ENCODE peak calls at places on chromosome 3, in five cellular contexts. One of them, this sample, is unnamed.

GRCh38 chr3:101229681-101230080 is 90.7 kb downstream of the IMPG2 start:
- DNase-seq in body of pancreas: no peak
- DNase-seq in ovary: no peak
- DNase-seq in tibial nerve: no peak
- DNase-seq in heart left ventricle: no peak
- DNase-seq in this sample: no peak

GRCh38 chr3:47443611-47443995 is 32.1 kb downstream of the SCAP start:
- DNase-seq in body of pancreas: peak
- DNase-seq in heart left ventricle: no peak
- DNase-seq in ovary: no peak
- DNase-seq in tibial nerve: no peak
- DNase-seq in this sample: no peak

GRCh38 chr3:101995371-101996046 is 146.2 kb downstream of the NFKBIZ start:
- DNase-seq in heart left ventricle: no peak
- DNase-seq in ovary: no peak
- DNase-seq in body of pancreas: no peak
- DNase-seq in tibial nerve: no peak
- DNase-seq in this sample: no peak

GRCh38 chr3:70064194-70064787 is 64.8 kb downstream of the SAMMSON start:
- DNase-seq in body of pancreas: peak
- DNase-seq in heart left ventricle: no peak
- DNase-seq in ovary: no peak
- DNase-seq in tibial nerve: no peak
- DNase-seq in this sample: no peak

GRCh38 chr3:66033241-66034138 is 5.2 kb downstream of the MAGI1 start:
- DNase-seq in tibial nerve: no peak
- DNase-seq in heart left ventricle: no peak
- DNase-seq in ovary: no peak
- DNase-seq in body of pancreas: no peak
- DNase-seq in this sample: no peak

GRCh38 chr3:156256256-156256655 is 135.9 kb downstream of the KCNAB1 start:
- DNase-seq in body of pancreas: no peak
- DNase-seq in heart left ventricle: no peak
- DNase-seq in tibial nerve: no peak
- DNase-seq in ovary: no peak
- DNase-seq in this sample: no peak

GRCh38 chr3:10284496-10284895 is 8.3 kb downstream of the GHRL start:
- DNase-seq in tibial nerve: no peak
- DNase-seq in heart left ventricle: no peak
- DNase-seq in ovary: no peak
- DNase-seq in body of pancreas: no peak
- DNase-seq in this sample: no peak

GRCh38 chr3:74561881-74562280 is 52.6 kb downstream of the CNTN3 start:
- DNase-seq in ovary: no peak
- DNase-seq in heart left ventricle: no peak
- DNase-seq in tibial nerve: no peak
- DNase-seq in body of pancreas: no peak
- DNase-seq in this sample: no peak

GRCh38 chr3:59957150-59957549 is 907.3 kb upstream of the CFAP20DC start:
- DNase-seq in body of pancreas: no peak
- DNase-seq in tibial nerve: no peak
- DNase-seq in heart left ventricle: no peak
- DNase-seq in ovary: no peak
- DNase-seq in this sample: no peak

GRCh38 chr3:83567935-83568334 is 1390.9 kb upstream of the CADM2 start:
- DNase-seq in heart left ventricle: no peak
- DNase-seq in tibial nerve: no peak
- DNase-seq in ovary: no peak
- DNase-seq in body of pancreas: no peak
- DNase-seq in this sample: no peak

GRCh38 chr3:73141531-73141930 is 80.1 kb downstream of the EBLN2 start:
- DNase-seq in heart left ventricle: no peak
- DNase-seq in body of pancreas: peak
- DNase-seq in tibial nerve: peak
- DNase-seq in ovary: no peak
- DNase-seq in this sample: no peak

GRCh38 chr3:192372627-192373026 is 354.7 kb downstream of the FGF12 start:
- DNase-seq in tibial nerve: no peak
- DNase-seq in body of pancreas: no peak
- DNase-seq in heart left ventricle: no peak
- DNase-seq in ovary: no peak
- DNase-seq in this sample: no peak

GRCh38 chr3:197809356-197810020 is 18.4 kb downstream of the LRCH3 start:
- DNase-seq in tibial nerve: no peak
- DNase-seq in body of pancreas: no peak
- DNase-seq in heart left ventricle: no peak
- DNase-seq in ovary: no peak
- DNase-seq in this sample: no peak

GRCh38 chr3:169771651-169772529 is 1.3 kb upstream of the MYNN start:
- DNase-seq in ovary: peak
- DNase-seq in tibial nerve: peak
- DNase-seq in heart left ventricle: no peak
- DNase-seq in body of pancreas: peak
- DNase-seq in this sample: peak

GRCh38 chr3:56700136-56700535 is 17.1 kb upstream of the TASOR start:
- DNase-seq in body of pancreas: no peak
- DNase-seq in heart left ventricle: no peak
- DNase-seq in tibial nerve: no peak
- DNase-seq in ovary: no peak
- DNase-seq in this sample: no peak

GRCh38 chr3:37492977-37493471 is 318.6 kb upstream of the LRRFIP2 start:
- DNase-seq in heart left ventricle: no peak
- DNase-seq in body of pancreas: no peak
- DNase-seq in tibial nerve: no peak
- DNase-seq in ovary: no peak
- DNase-seq in this sample: no peak

GRCh38 chr3:4983739-4984510 is 4.7 kb downstream of the BHLHE40 start:
- DNase-seq in tibial nerve: no peak
- DNase-seq in heart left ventricle: no peak
- DNase-seq in body of pancreas: peak
- DNase-seq in ovary: no peak
- DNase-seq in this sample: no peak
- TF ChIP-seq POLR2A in tibial nerve: no peak
- TF ChIP-seq POLR2A in heart left ventricle: no peak
- TF ChIP-seq POLR2A in body of pancreas: peak
- TF ChIP-seq POLR2A in ovary: no peak
- TF ChIP-seq POLR2A in this sample: no peak

DNA sequence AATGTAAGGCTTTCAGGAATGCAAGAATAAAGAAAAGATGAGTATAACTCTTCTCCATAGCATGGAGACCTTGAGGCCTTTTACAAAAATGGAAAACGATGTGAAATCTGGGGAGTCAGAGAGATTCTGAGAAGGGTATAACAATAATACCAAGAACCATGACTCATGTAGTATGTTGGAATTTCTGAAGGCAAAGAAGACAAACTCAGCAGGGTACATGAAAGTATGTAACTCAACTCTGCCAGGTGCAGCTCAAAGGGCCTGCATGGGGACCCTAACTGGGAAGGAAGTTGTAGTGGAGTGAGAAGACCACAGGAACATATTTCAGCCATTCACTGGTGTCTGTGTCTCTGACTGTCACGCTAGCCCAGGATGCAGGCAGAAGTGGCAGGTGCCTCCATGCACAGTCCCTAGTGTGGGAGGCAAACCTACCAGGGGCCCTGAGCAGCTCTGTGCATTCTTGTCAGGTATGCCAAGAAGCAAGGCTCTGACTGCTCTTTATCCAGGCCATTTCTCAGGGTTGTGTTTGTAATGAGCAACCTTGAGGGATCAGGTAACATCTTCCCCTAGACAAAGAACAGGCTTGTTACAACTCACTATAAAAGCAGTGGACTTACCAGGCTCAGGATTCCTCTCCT is 57.2 kb downstream of the GPR156 start:
- DNase-seq in body of pancreas: no peak
- DNase-seq in heart left ventricle: no peak
- DNase-seq in tibial nerve: no peak
- DNase-seq in ovary: no peak
- DNase-seq in this sample: no peak
- TF ChIP-seq POLR2A in body of pancreas: no peak
- TF ChIP-seq POLR2A in heart left ventricle: no peak
- TF ChIP-seq POLR2A in tibial nerve: no peak
- TF ChIP-seq POLR2A in ovary: no peak
- TF ChIP-seq POLR2A in this sample: no peak

GRCh38 chr3:152019516-152019915 is 146.1 kb downstream of the SUCNR1 start:
- DNase-seq in body of pancreas: no peak
- DNase-seq in heart left ventricle: no peak
- DNase-seq in tibial nerve: no peak
- DNase-seq in ovary: no peak
- DNase-seq in this sample: no peak

GRCh38 chr3:152026033-152026556 is 152.7 kb downstream of the SUCNR1 start:
- DNase-seq in tibial nerve: no peak
- DNase-seq in heart left ventricle: no peak
- DNase-seq in body of pancreas: no peak
- DNase-seq in ovary: no peak
- DNase-seq in this sample: no peak

GRCh38 chr3:152021951-152022461 is 148.6 kb downstream of the SUCNR1 start:
- DNase-seq in heart left ventricle: no peak
- DNase-seq in tibial nerve: no peak
- DNase-seq in body of pancreas: no peak
- DNase-seq in ovary: peak
- DNase-seq in this sample: no peak
- TF ChIP-seq POLR2A in heart left ventricle: no peak
- TF ChIP-seq POLR2A in tibial nerve: no peak
- TF ChIP-seq POLR2A in body of pancreas: no peak
- TF ChIP-seq POLR2A in ovary: no peak
- TF ChIP-seq POLR2A in this sample: no peak

DNA sequence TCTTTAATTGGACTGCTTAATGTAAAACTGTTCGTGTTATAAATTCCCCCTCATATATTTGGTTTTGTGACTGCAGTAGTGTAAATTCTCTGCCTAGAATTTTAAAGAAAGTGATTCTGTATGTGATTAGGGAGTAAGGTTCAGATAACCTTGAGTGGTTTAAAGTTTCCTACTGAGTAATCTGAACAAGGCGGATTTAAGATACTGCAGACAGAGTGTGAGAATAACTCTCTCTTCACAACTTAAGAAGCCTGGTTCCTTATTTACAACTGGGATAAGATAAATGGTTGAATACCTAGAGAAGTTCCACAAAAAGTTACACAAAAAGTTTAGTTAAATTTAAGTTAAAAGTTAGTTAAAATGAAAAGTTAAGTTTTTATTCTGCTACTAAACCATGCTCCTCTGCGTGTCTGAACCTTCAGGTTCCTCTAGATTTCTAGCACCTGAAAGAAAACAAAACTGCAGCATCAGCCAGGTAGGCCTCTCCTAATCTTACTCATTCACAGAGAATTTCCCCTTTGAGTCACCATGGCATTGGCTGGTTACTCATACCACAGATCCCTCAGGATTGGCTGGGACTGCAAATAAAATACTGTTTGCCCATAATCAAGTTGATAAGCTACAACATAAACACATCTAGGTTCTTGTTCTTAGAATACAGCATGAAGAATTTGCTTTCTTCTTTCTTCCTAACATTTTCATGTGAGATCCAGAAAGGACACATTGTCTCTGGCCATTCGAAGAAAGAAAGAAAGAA is at the start of gene ARL14:
- DNase-seq in ovary: no peak
- DNase-seq in tibial nerve: no peak
- DNase-seq in body of pancreas: peak
- DNase-seq in heart left ventricle: no peak
- DNase-seq in this sample: peak
- TF ChIP-seq POLR2A in ovary: no peak
- TF ChIP-seq POLR2A in tibial nerve: no peak
- TF ChIP-seq POLR2A in body of pancreas: peak
- TF ChIP-seq POLR2A in heart left ventricle: no peak
- TF ChIP-seq POLR2A in this sample: no peak

GRCh38 chr3:196608693-196609092 is 30.8 kb upstream of the NRROS start:
- DNase-seq in ovary: no peak
- DNase-seq in body of pancreas: no peak
- DNase-seq in tibial nerve: no peak
- DNase-seq in heart left ventricle: no peak
- DNase-seq in this sample: no peak

GRCh38 chr3:196617256-196617655 is 22.2 kb upstream of the NRROS start:
- DNase-seq in heart left ventricle: no peak
- DNase-seq in body of pancreas: no peak
- DNase-seq in ovary: no peak
- DNase-seq in tibial nerve: no peak
- DNase-seq in this sample: no peak

GRCh38 chr3:196609343-196609775 is 30.1 kb upstream of the NRROS start:
- DNase-seq in heart left ventricle: peak
- DNase-seq in body of pancreas: peak
- DNase-seq in ovary: peak
- DNase-seq in tibial nerve: peak
- DNase-seq in this sample: peak

GRCh38 chr3:196609815-196610515 is 29.5 kb upstream of the NRROS start:
- DNase-seq in tibial nerve: no peak
- DNase-seq in heart left ventricle: no peak
- DNase-seq in body of pancreas: no peak
- DNase-seq in ovary: no peak
- DNase-seq in this sample: no peak

GRCh38 chr3:196611761-196612483 is 27.6 kb upstream of the NRROS start:
- DNase-seq in tibial nerve: no peak
- DNase-seq in heart left ventricle: no peak
- DNase-seq in body of pancreas: no peak
- DNase-seq in ovary: no peak
- DNase-seq in this sample: no peak
- TF ChIP-seq POLR2A in tibial nerve: no peak
- TF ChIP-seq POLR2A in heart left ventricle: no peak
- TF ChIP-seq POLR2A in body of pancreas: no peak
- TF ChIP-seq POLR2A in ovary: no peak
- TF ChIP-seq POLR2A in this sample: no peak

GRCh38 chr3:53179580-53179979 is 18.6 kb downstream of the PRKCD start:
- DNase-seq in heart left ventricle: no peak
- DNase-seq in tibial nerve: no peak
- DNase-seq in ovary: no peak
- DNase-seq in body of pancreas: no peak
- DNase-seq in this sample: no peak
- TF ChIP-seq POLR2A in heart left ventricle: no peak
- TF ChIP-seq POLR2A in tibial nerve: no peak
- TF ChIP-seq POLR2A in ovary: no peak
- TF ChIP-seq POLR2A in body of pancreas: no peak
- TF ChIP-seq POLR2A in this sample: no peak

GRCh38 chr3:172125963-172126403 is 86.6 kb downstream of the FNDC3B start:
- DNase-seq in body of pancreas: peak
- DNase-seq in ovary: no peak
- DNase-seq in tibial nerve: no peak
- DNase-seq in heart left ventricle: no peak
- DNase-seq in this sample: no peak
- TF ChIP-seq POLR2A in body of pancreas: peak
- TF ChIP-seq POLR2A in ovary: no peak
- TF ChIP-seq POLR2A in tibial nerve: no peak
- TF ChIP-seq POLR2A in heart left ventricle: no peak
- TF ChIP-seq POLR2A in this sample: no peak